ENCODE peak calls at places on chromosomes 5 and 9, in nine cellular contexts. D, N, O, I, P, K, Z, H and M are unnamed samples.

GRCh38 chr9:133120343-133121199 is 469 bp downstream of the RALGDS start:
- DNase-seq in O (no peak), I (no peak), N (no peak), K (no peak), P (no peak), H (no peak), Z (no peak), D (no peak), M (no peak)

GRCh38 chr5:178306430-178307225 is 74.0 kb upstream of the PHYKPL start:
- DNase-seq in I (no peak), P (no peak), O (no peak), H (no peak), K (no peak), Z (no peak), N (no peak), D (no peak), M (no peak)

GRCh38 chr5:31924005-31924404 is 250.1 kb downstream of the GOLPH3 start:
- DNase-seq in Z (no peak), H (no peak), K (no peak), I (no peak), D (no peak), P (no peak), N (no peak), O (no peak), M (no peak)

GRCh38 chr5:74575741-74576538 is 64.6 kb downstream of the ENC1 start:
- DNase-seq in K (peak; percentile 76), O (no peak), Z (peak; percentile 90), H (no peak), P (no peak), D (peak; percentile 76), I (peak; percentile 85), N (no peak), M (peak; percentile 86)

GRCh38 chr5:72921103-72921502 is 34.7 kb upstream of the FCHO2 start:
- DNase-seq in K (no peak), N (no peak), I (no peak), O (no peak), P (no peak), D (no peak), H (no peak), Z (no peak), M (no peak)

GRCh38 chr5:136094189-136094912 is 38.3 kb upstream of the SMAD5 start:
- DNase-seq in N (no peak), K (no peak), O (no peak), I (no peak), H (no peak), P (peak; percentile 64), Z (no peak), D (no peak), M (no peak)

GRCh38 chr9:105051897-105052296 is 123.9 kb upstream of the ABCA1 start:
- DNase-seq in P (no peak), Z (no peak), O (no peak), I (no peak), D (no peak), H (no peak), K (no peak), N (no peak), M (no peak)

GRCh38 chr5:36199620-36200019 is 42.1 kb downstream of the NADK2 start:
- DNase-seq in O (no peak), N (no peak), P (no peak), Z (no peak), D (peak; percentile 80), I (peak; percentile 50), H (no peak), K (peak; percentile 65), M (no peak)

GRCh38 chr9:88535932-88536324 is 950 bp downstream of the NXNL2 start:
- DNase-seq in D (no peak), Z (peak; percentile 35), P (peak; percentile 43), K (no peak), H (no peak), O (no peak), N (no peak), I (peak; percentile 31), M (peak; percentile 56)

GRCh38 chr5:176732736-176733585 is 77.4 kb upstream of the UNC5A start:
- DNase-seq in N (no peak), P (peak; percentile 2), D (no peak), H (peak; percentile 28), O (no peak), K (no peak), Z (no peak), I (no peak), M (no peak)

GRCh38 chr5:74507596-74507995 is 132.9 kb downstream of the ENC1 start:
- DNase-seq in D (no peak), K (no peak), O (no peak), Z (no peak), N (no peak), H (no peak), I (no peak), P (no peak), M (no peak)

GRCh38 chr9:131087354-131087893 is 8.9 kb upstream of the AIF1L start:
- DNase-seq in D (no peak), P (no peak), O (no peak), N (no peak), Z (no peak), H (no peak), I (no peak), K (no peak), M (no peak)

GRCh38 chr5:160369990-160370712 is at the start of gene C1QTNF2:
- DNase-seq in O (no peak), D (peak; percentile 72), I (peak; percentile 72), H (no peak), Z (peak; percentile 61), N (peak; percentile 57), P (peak; percentile 78), K (peak; percentile 59), M (peak; percentile 43)

DNA sequence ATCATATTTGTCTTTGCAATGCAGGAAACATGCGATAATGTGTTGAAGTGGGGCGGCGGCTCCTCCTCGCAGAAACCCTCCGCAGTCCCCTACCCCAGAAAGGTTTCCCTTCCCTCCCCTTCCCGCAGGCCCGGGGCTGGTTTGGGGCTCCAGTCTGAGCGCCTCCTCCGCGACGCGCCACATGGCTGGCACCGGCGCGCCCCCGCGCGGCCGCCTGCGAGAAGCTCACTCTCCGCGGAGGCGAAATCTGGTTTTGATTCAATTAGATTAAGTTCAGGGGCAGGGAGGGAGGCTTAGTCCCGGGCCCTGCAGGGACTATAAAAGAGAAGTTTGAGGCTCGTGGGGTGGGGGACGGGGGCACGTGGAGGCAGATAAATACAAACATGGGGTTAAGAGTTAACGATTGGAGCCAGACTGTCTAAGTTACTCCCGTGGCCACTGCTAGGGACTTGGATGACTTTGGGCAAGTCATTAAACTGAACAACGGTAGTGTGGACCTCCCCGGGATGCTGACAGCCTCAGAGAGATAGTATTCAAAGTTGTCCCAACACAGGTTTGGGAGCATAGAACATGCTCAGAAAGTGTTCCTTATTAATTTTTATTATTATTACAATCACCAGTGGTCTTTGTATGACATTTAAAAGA is 69.4 kb downstream of the MSX2 start:
- DNase-seq in D (peak; percentile 48), O (peak; percentile 89), H (peak; percentile 39), I (peak; percentile 43), N (peak; percentile 34), K (peak; percentile 54), P (peak; percentile 64), Z (peak; percentile 59), M (no peak)
- TF ChIP-seq CTCF in D (peak; percentile 74), O (peak; percentile 95), H (peak; percentile 36), I (peak; percentile 89), N (peak; percentile 83), K (peak; percentile 90), P (peak; percentile 52), Z (peak; percentile 61), M (peak; percentile 65)

DNA sequence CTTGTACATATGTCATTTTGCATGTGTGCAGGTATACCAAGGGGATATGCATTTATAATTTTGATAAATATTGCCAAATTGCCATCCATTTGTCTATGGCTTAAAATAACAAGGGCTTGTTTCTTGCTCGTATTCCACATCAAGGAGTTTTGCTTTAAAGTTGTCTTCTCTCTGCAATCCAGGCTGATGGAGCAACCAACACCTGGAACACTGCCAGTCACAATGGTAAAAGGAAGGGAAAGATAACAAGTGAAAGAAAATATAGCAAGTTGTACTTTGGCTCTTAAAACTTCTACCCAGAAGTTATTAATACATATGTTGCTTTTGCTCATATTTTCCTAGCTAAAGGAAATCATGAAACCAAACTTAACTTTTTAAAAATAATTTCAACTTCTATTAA is 156.9 kb downstream of the UNC13B start:
- DNase-seq in P (no peak), K (no peak), N (no peak), O (no peak), D (peak; percentile 47), Z (no peak), I (no peak), H (no peak), M (no peak)
- TF ChIP-seq CTCF in P (no peak), K (no peak), N (no peak), O (no peak), D (no peak), Z (no peak), I (no peak), H (no peak), M (no peak)

GRCh38 chr5:148372883-148373282 is 10.9 kb upstream of the FBXO38 start:
- DNase-seq in Z (no peak), H (no peak), O (no peak), P (no peak), N (no peak), K (no peak), I (no peak), D (no peak), M (no peak)

GRCh38 chr5:148378670-148379069 is 5.1 kb upstream of the FBXO38 start:
- DNase-seq in D (no peak), Z (no peak), H (no peak), O (no peak), I (no peak), N (no peak), P (no peak), K (no peak), M (no peak)

GRCh38 chr5:148372331-148372730 is 11.4 kb upstream of the FBXO38 start:
- DNase-seq in K (no peak), H (no peak), N (no peak), O (no peak), D (no peak), I (no peak), P (no peak), Z (no peak), M (no peak)

GRCh38 chr5:148376198-148376597 is 7.6 kb upstream of the FBXO38 start:
- DNase-seq in Z (no peak), H (no peak), O (no peak), K (peak; percentile 49), D (peak; percentile 44), N (no peak), P (no peak), I (no peak), M (no peak)

DNA sequence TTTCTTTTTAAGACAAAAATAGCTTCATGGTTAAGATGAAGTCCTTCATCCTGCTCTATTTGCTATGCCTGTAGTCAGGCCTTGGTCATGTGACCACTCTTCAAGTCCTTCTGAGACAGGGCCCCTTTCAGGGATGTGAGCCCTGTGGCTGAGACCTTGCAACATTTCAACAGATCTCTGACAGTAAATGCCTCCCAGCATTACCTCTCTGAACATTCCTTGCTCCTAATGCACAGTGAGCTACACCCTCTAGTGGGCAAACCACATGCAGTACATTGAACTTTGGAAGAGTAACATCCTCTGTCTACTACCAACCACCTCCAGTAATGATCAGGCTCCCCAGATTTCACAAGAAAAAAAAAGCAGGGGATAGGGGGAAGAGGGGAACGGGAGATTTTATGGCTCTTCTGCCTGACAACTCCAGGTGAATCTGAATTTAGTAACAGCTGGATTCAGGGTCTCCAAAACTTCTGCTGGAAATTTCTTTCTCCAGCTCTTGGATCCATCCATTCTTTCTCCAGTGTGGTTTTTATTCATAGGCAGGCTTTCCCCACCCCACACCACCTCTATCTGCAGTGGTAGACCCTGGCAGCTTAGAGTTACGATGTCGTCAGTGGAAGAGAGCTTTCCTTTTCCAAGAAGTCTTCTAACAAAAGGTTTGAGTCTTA is 8.9 kb upstream of the FBXO38 start:
- DNase-seq in H (no peak), N (no peak), D (peak; percentile 69), I (peak; percentile 65), K (peak; percentile 80), Z (peak; percentile 69), O (no peak), P (no peak), M (peak; percentile 68)
- TF ChIP-seq CTCF in H (peak; percentile 52), N (peak; percentile 72), D (peak; percentile 84), I (peak; percentile 69), K (peak; percentile 93), Z (peak; percentile 86), O (peak; percentile 83), P (peak; percentile 46), M (peak; percentile 86)

GRCh38 chr5:92309336-92309991 is 926.3 kb upstream of the ARRDC3 start:
- DNase-seq in H (no peak), K (peak; percentile 68), Z (peak; percentile 67), D (peak; percentile 53), O (no peak), I (peak; percentile 59), P (no peak), N (no peak), M (peak; percentile 38)
- TF ChIP-seq CTCF in H (no peak), K (peak; percentile 53), Z (peak; percentile 50), D (no peak), O (peak; percentile 85), I (peak; percentile 66), P (no peak), N (peak; percentile 57), M (peak; percentile 88)